ENCODE peak calls at places on chromosomes 1 and 21, in seven cellular contexts. One of them, this sample, is unnamed.

GRCh38 chr1:185534806-185535205 is 199.4 kb upstream of the HMCN1 start:
- DNase-seq in KBM-7: no peak
- DNase-seq in lower lobe of right lung: no peak
- DNase-seq in spleen: no peak
- DNase-seq in M059J: no peak
- DNase-seq in stromal cell of bone marrow: no peak
- DNase-seq in left kidney: peak; percentile 6
- DNase-seq in this sample: no peak

GRCh38 chr1:38962113-38962512 is 20.5 kb upstream of the RHBDL2 start:
- DNase-seq in lower lobe of right lung: no peak
- DNase-seq in spleen: no peak
- DNase-seq in stromal cell of bone marrow: peak; percentile 49
- DNase-seq in left kidney: no peak
- DNase-seq in M059J: peak; percentile 86
- DNase-seq in KBM-7: no peak
- DNase-seq in this sample: no peak

GRCh38 chr1:246773213-246773641 is 49.0 kb downstream of the SCCPDH start:
- DNase-seq in M059J: no peak
- DNase-seq in left kidney: no peak
- DNase-seq in lower lobe of right lung: no peak
- DNase-seq in spleen: no peak
- DNase-seq in stromal cell of bone marrow: no peak
- DNase-seq in KBM-7: no peak
- DNase-seq in this sample: no peak

GRCh38 chr21:15063821-15064575 is 802 bp downstream of the NRIP1 start:
- DNase-seq in spleen: no peak
- DNase-seq in M059J: peak; percentile 36
- DNase-seq in KBM-7: peak; percentile 51
- DNase-seq in lower lobe of right lung: peak; percentile 70
- DNase-seq in left kidney: peak; percentile 81
- DNase-seq in stromal cell of bone marrow: no peak
- DNase-seq in this sample: peak; percentile 61

GRCh38 chr1:6859415-6860343 is 74.4 kb downstream of the CAMTA1 start:
- DNase-seq in M059J: peak; percentile 99
- DNase-seq in KBM-7: no peak
- DNase-seq in lower lobe of right lung: no peak
- DNase-seq in stromal cell of bone marrow: peak; percentile 96
- DNase-seq in left kidney: no peak
- DNase-seq in spleen: no peak
- DNase-seq in this sample: no peak

GRCh38 chr21:32921632-32922230 is 104.0 kb upstream of the OLIG2 start:
- DNase-seq in KBM-7: peak; percentile 41
- DNase-seq in stromal cell of bone marrow: no peak
- DNase-seq in lower lobe of right lung: peak; percentile 61
- DNase-seq in M059J: no peak
- DNase-seq in spleen: peak; percentile 79
- DNase-seq in left kidney: peak; percentile 10
- DNase-seq in this sample: no peak

GRCh38 chr1:153434746-153435455 is 18.6 kb downstream of the S100A7A start:
- DNase-seq in spleen: no peak
- DNase-seq in KBM-7: no peak
- DNase-seq in M059J: no peak
- DNase-seq in left kidney: no peak
- DNase-seq in lower lobe of right lung: no peak
- DNase-seq in stromal cell of bone marrow: no peak
- DNase-seq in this sample: no peak

GRCh38 chr21:45572231-45572630 is 30.0 kb upstream of the SLC19A1 start:
- DNase-seq in M059J: no peak
- DNase-seq in left kidney: no peak
- DNase-seq in stromal cell of bone marrow: no peak
- DNase-seq in spleen: peak; percentile 37
- DNase-seq in lower lobe of right lung: peak; percentile 20
- DNase-seq in KBM-7: no peak
- DNase-seq in this sample: peak; percentile 34

GRCh38 chr1:65180977-65181376 is 33.0 kb downstream of the AK4 start:
- DNase-seq in stromal cell of bone marrow: no peak
- DNase-seq in KBM-7: no peak
- DNase-seq in M059J: no peak
- DNase-seq in spleen: no peak
- DNase-seq in left kidney: no peak
- DNase-seq in lower lobe of right lung: no peak
- DNase-seq in this sample: no peak

GRCh38 chr1:223460566-223461189 is 67.5 kb downstream of the CCDC185 start:
- DNase-seq in left kidney: no peak
- DNase-seq in spleen: no peak
- DNase-seq in stromal cell of bone marrow: no peak
- DNase-seq in lower lobe of right lung: no peak
- DNase-seq in M059J: no peak
- DNase-seq in KBM-7: no peak
- DNase-seq in this sample: no peak

GRCh38 chr1:11778844-11779623 is 17.0 kb downstream of the C1orf167 start:
- DNase-seq in KBM-7: no peak
- DNase-seq in M059J: no peak
- DNase-seq in lower lobe of right lung: no peak
- DNase-seq in left kidney: no peak
- DNase-seq in spleen: peak; percentile 54
- DNase-seq in stromal cell of bone marrow: no peak
- DNase-seq in this sample: no peak

GRCh38 chr1:226875641-226876295 is 5.4 kb downstream of the PSEN2 start:
- DNase-seq in spleen: peak; percentile 37
- DNase-seq in left kidney: peak; percentile 46
- DNase-seq in KBM-7: no peak
- DNase-seq in lower lobe of right lung: peak; percentile 70
- DNase-seq in stromal cell of bone marrow: no peak
- DNase-seq in M059J: peak; percentile 34
- DNase-seq in this sample: peak; percentile 66

GRCh38 chr1:177646757-177647730 is 322.8 kb downstream of the SEC16B start:
- DNase-seq in lower lobe of right lung: no peak
- DNase-seq in left kidney: peak; percentile 22
- DNase-seq in M059J: no peak
- DNase-seq in spleen: no peak
- DNase-seq in KBM-7: no peak
- DNase-seq in stromal cell of bone marrow: no peak
- DNase-seq in this sample: no peak

GRCh38 chr1:7298145-7298544 is 473.0 kb upstream of the VAMP3 start:
- DNase-seq in stromal cell of bone marrow: no peak
- DNase-seq in lower lobe of right lung: no peak
- DNase-seq in M059J: no peak
- DNase-seq in KBM-7: no peak
- DNase-seq in left kidney: no peak
- DNase-seq in spleen: no peak
- DNase-seq in this sample: peak; percentile 19